ENCODE peak calls at places on chromosomes 3 and 15, in four cellular contexts. H is suprapubic skin, K is GM12878, Q is K562. R is an unnamed sample.

GRCh38 chr3:81974754-81975153 is 213.3 kb upstream of the GBE1 start:
- DNase-seq in H (no peak), K (peak), Q (no peak), R (no peak)

GRCh38 chr15:35519536-35520149 is 26.3 kb downstream of the DPH6 start:
- DNase-seq in H (no peak), K (peak), Q (peak), R (no peak)

GRCh38 chr15:87387681-87388240 is 868.8 kb downstream of the NTRK3 start:
- DNase-seq in H (no peak), K (no peak), Q (no peak), R (no peak)

GRCh38 chr3:20511863-20512262 is 325.9 kb upstream of the SGO1 start:
- DNase-seq in H (no peak), K (no peak), Q (peak), R (peak)

GRCh38 chr15:88994286-88994685 is 81.1 kb upstream of the MFGE8 start:
- DNase-seq in H (no peak), K (no peak), Q (no peak), R (no peak)

GRCh38 chr3:128383316-128384235 is 83.1 kb downstream of the DNAJB8 start:
- DNase-seq in H (no peak), K (no peak), Q (peak), R (no peak)

GRCh38 chr3:171809513-171810277 is 588 bp downstream of the PLD1 start:
- DNase-seq in H (peak), K (no peak), Q (peak), R (peak)

GRCh38 chr3:89059201-89059600 is 48.2 kb upstream of the EPHA3 start:
- DNase-seq in H (peak), K (no peak), Q (no peak), R (no peak)

GRCh38 chr3:124627501-124627908 is 102.7 kb upstream of the UMPS start:
- DNase-seq in H (no peak), K (no peak), Q (peak), R (no peak)

GRCh38 chr3:51977449-51978142 is 2.7 kb downstream of the ABHD14A start:
- DNase-seq in H (no peak), K (no peak), Q (no peak), R (no peak)

GRCh38 chr3:138445654-138446053 is 11.2 kb downstream of the ESYT3 start:
- DNase-seq in H (no peak), K (no peak), Q (no peak), R (no peak)

GRCh38 chr3:149235599-149236424 is 14.2 kb upstream of the CP start:
- DNase-seq in H (no peak), K (no peak), Q (no peak), R (no peak)

GRCh38 chr15:93801206-93801605 is 430.2 kb upstream of the MCTP2 start:
- DNase-seq in H (no peak), K (no peak), Q (no peak), R (no peak)

GRCh38 chr3:3778641-3779270 is 20.5 kb upstream of the LRRN1 start:
- DNase-seq in H (no peak), K (no peak), Q (no peak), R (no peak)

GRCh38 chr3:44886561-44886960 is 12.2 kb downstream of the TGM4 start:
- DNase-seq in H (no peak), K (no peak), Q (no peak), R (no peak)

GRCh38 chr3:134360046-134360445 is 14.2 kb downstream of the AMOTL2 start:
- DNase-seq in H (peak), K (no peak), Q (no peak), R (no peak)

GRCh38 chr15:57635300-57635944 is 43.7 kb downstream of the MYZAP start:
- DNase-seq in H (no peak), K (no peak), Q (no peak), R (no peak)

GRCh38 chr3:55091381-55092225 is 163.7 kb upstream of the LRTM1 start:
- DNase-seq in H (no peak), K (no peak), Q (no peak), R (no peak)

GRCh38 chr3:129034650-129035049 is 25.9 kb upstream of the GP9 start:
- DNase-seq in H (no peak), K (no peak), Q (no peak), R (no peak)

GRCh38 chr3:111227216-111227615 is 155.6 kb downstream of the NECTIN3 start:
- DNase-seq in H (no peak), K (no peak), Q (no peak), R (no peak)

GRCh38 chr3:192812736-192813383 is 85.5 kb upstream of the FGF12 start:
- DNase-seq in H (no peak), K (no peak), Q (peak), R (no peak)

GRCh38 chr15:66387176-66388056 is 704 bp downstream of the MAP2K1 start:
- DNase-seq in H (peak), K (no peak), Q (peak), R (no peak)

GRCh38 chr3:46646700-46647099 is 34.4 kb downstream of the FAM240A start:
- DNase-seq in H (no peak), K (no peak), Q (no peak), R (no peak)

GRCh38 chr15:52337198-52337853 is 41.7 kb upstream of the MYO5C start:
- DNase-seq in H (no peak), K (no peak), Q (no peak), R (no peak)

GRCh38 chr15:92663250-92663951 is 7.8 kb upstream of the FAM174B start:
- DNase-seq in H (no peak), K (peak), Q (no peak), R (no peak)

GRCh38 chr3:66406186-66406585 is 94.6 kb downstream of the LRIG1 start:
- DNase-seq in H (peak), K (no peak), Q (no peak), R (no peak)
- TF ChIP-seq POLR2AphosphoS5 in H (no peak), K (no peak), Q (no peak), R (no peak)

DNA sequence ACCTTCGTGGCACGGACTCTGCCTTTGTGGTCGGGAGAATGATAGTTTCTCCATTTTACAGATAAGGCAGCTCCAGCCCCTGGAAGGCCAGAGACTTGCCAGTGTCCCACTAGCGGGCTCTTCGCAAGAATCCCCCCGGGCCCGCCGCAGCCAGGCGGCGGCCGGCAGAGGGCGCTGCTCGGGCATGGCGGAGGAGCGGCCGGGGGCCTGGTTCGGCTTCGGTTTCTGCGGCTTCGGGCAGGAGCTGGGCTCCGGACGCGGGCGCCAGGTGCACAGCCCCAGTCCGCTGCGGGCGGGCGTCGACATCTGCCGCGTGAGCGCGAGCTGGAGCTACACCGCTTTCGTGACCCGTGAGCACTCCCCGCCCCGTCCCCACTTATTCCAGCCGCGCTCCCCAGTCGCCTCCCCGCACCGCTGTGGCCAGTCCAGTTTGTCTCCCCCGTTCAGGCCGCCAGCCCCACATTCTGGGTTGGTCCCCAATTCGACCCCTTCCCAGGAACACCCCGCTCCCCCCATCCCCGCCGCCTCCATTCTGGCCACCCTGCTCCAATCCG is 1.9 kb downstream of the RCCD1 start:
- DNase-seq in H (no peak), K (no peak), Q (no peak), R (peak)
- TF ChIP-seq POLR2A in H (no peak), K (peak), Q (no peak), R (no peak)

DNA sequence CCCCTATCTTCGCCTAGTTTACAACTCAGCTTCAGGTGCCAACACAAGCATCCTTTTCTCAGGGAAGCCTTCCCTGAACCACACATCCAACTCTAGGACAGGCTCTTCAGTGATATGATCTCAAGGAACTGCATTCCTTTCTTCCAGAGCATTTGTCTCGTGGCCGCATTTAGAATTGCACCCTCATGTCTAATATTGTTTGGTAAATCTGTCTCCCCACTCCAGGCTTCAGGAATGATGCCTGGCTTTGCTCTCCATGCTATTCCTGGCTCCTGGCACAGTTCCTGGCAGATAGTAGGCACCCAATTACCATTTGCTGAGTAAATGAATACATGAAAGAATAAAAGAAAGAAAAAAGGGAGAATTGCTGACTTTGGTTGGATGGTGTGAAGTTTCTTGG is 2.4 kb downstream of the CYP19A1 start:
- DNase-seq in H (no peak), K (no peak), Q (no peak), R (no peak)
- TF ChIP-seq POLR2AphosphoS5 in H (no peak), K (no peak), Q (no peak), R (no peak)

GRCh38 chr15:73633111-73633990 is at the start of gene NPTN:
- DNase-seq in H (peak), K (peak), Q (peak), R (peak)
- TF ChIP-seq POLR2A in H (peak), K (peak), Q (peak), R (peak)

DNA sequence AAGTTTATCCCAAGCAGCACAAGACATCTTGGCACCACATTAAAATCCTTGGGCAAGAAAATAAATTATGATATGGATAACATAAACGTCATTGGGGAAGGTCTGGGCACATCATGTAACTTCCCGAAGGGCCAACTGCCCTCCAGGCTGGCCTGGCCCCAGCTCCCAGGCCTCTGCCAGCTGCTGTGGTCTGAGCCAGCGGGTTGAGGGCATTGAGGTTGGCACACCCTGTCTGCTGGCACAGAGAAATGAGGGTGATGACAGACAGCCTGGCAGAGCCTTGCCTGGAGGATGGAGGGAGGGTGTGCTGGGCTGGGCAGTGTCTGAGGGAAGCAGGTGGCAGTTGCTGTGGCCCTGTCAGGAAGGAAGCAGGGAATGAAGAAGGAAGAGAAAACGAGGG is 3.3 kb upstream of the RBSN start:
- DNase-seq in H (peak), K (no peak), Q (no peak), R (no peak)
- TF ChIP-seq POLR2AphosphoS5 in H (peak), K (no peak), Q (no peak), R (no peak)

GRCh38 chr15:81166949-81167816 is 29.5 kb upstream of the IL16 start:
- DNase-seq in H (no peak), K (no peak), Q (peak), R (no peak)
- TF ChIP-seq POLR2A in H (no peak), K (no peak), Q (peak), R (no peak)

GRCh38 chr3:184332370-184333090 is 4.9 kb upstream of the FAM131A start:
- DNase-seq in H (no peak), K (no peak), Q (no peak), R (no peak)
- TF ChIP-seq POLR2AphosphoS5 in H (no peak), K (peak), Q (no peak), R (peak)

DNA sequence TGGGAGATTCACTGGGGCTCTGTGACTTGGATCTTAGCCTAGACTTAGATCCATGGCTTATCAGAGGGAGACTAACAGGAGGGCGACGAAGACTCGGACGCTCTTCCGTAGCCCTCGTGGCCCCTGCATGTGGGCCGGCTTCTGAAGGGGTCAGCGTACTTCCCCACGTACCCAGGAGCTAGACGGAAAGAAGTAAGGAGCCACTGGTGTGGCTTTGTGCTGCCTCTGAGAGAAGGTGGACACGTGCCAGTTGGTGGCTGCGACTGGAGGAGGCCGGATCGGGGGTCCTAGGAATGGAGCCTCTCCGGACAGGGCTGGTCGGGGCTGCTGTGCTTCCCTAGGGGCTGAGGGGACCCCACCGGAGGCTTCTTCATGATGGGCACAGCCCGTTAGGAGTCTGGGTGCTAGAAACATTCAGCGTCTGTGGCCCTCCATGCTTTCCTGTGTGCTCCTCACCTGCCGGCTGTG is 1.0 kb downstream of the NRROS start:
- DNase-seq in H (no peak), K (no peak), Q (no peak), R (no peak)
- TF ChIP-seq POLR2A in H (no peak), K (peak), Q (no peak), R (no peak)